ENCODE peak calls at places on chromosomes 12 and 14, in nine cellular contexts. A is esophagus squamous epithelium; H is cardiac muscle cell; J is left ventricle myocardium inferior; F is heart right ventricle; M is CD8-positive, alpha-beta T cell; O is adipocyte; B is endothelial cell of umbilical vein; E is A549. W is an unnamed sample.

GRCh38 chr14:22520235-22520634 is 68.8 kb downstream of the DAD1 start:
- DNase-seq in A (no peak), O (peak; percentile 9), F (no peak), B (peak; percentile 70), H (peak; percentile 91), M (no peak), J (no peak), E (no peak), W (peak; percentile 74)

GRCh38 chr14:104851896-104852663 is 13.0 kb upstream of the CEP170B start:
- DNase-seq in F (no peak), J (no peak), O (no peak), B (no peak), M (no peak), A (no peak), H (peak; percentile 8), E (no peak), W (no peak)

GRCh38 chr12:22215467-22216253 is 118.8 kb downstream of the ST8SIA1 start:
- DNase-seq in F (no peak), E (no peak), O (peak; percentile 61), B (no peak), M (no peak), H (peak; percentile 52), A (no peak), J (no peak), W (no peak)

GRCh38 chr14:100305446-100306255 is 593 bp downstream of the SLC25A29 start:
- DNase-seq in J (peak; percentile 33), B (peak; percentile 34), E (peak; percentile 24), F (peak; percentile 21), M (peak; percentile 69), H (no peak), A (no peak), O (peak; percentile 60), W (peak; percentile 45)

GRCh38 chr12:8065991-8066594 is at the start of gene C3AR1:
- DNase-seq in F (no peak), J (no peak), B (peak; percentile 83), O (peak; percentile 61), M (peak; percentile 57), A (no peak), H (peak; percentile 73), E (no peak), W (no peak)

GRCh38 chr12:112924986-112925385 is 13.3 kb upstream of the OAS3 start:
- DNase-seq in E (no peak), B (no peak), J (no peak), F (no peak), H (no peak), M (no peak), A (no peak), O (no peak), W (no peak)

GRCh38 chr14:34833545-34834523 is 41.3 kb downstream of the BAZ1A start:
- DNase-seq in F (no peak), B (no peak), A (no peak), J (no peak), O (peak; percentile 34), H (peak; percentile 38), M (no peak), E (no peak), W (no peak)

GRCh38 chr12:6039894-6040601 is 84.4 kb downstream of the VWF start:
- DNase-seq in E (peak; percentile 72), F (peak; percentile 67), A (no peak), J (no peak), H (peak; percentile 82), O (peak; percentile 89), M (peak; percentile 45), B (peak; percentile 69), W (peak; percentile 48)

GRCh38 chr12:62290804-62291203 is 30.6 kb downstream of the USP15 start:
- DNase-seq in B (no peak), F (no peak), E (no peak), M (no peak), J (no peak), A (no peak), O (no peak), H (no peak), W (no peak)

GRCh38 chr12:69239922-69240624 is 704 bp downstream of the CPSF6 start:
- DNase-seq in B (peak; percentile 50), E (peak; percentile 8), M (peak; percentile 50), J (peak; percentile 43), F (peak; percentile 30), A (no peak), O (peak; percentile 70), H (peak; percentile 47), W (peak; percentile 33)

GRCh38 chr12:96196781-96197180 is 2.6 kb downstream of the ELK3 start:
- DNase-seq in E (no peak), M (no peak), O (peak; percentile 41), H (no peak), F (no peak), J (no peak), A (no peak), B (peak; percentile 59), W (no peak)

GRCh38 chr12:106296179-106296877 is 6.2 kb upstream of the TCP11L2 start:
- DNase-seq in J (no peak), M (no peak), F (no peak), B (no peak), E (peak; percentile 39), H (peak; percentile 29), A (no peak), O (peak; percentile 56), W (no peak)

GRCh38 chr14:89673499-89674225 is 256.6 kb upstream of the FOXN3 start:
- DNase-seq in O (peak; percentile 78), H (peak; percentile 34), F (no peak), J (no peak), B (no peak), M (no peak), A (no peak), E (no peak), W (no peak)

GRCh38 chr12:82019533-82019932 is 260.4 kb upstream of the PPFIA2 start:
- DNase-seq in H (peak; percentile 26), J (no peak), M (no peak), E (no peak), B (no peak), O (peak; percentile 18), F (no peak), A (no peak), W (no peak)

GRCh38 chr14:69088523-69089445 is 64.1 kb downstream of the DCAF5 start:
- DNase-seq in F (no peak), O (peak; percentile 94), E (no peak), M (no peak), J (no peak), H (peak; percentile 50), A (no peak), B (no peak), W (no peak)

GRCh38 chr14:75885829-75886228 is 96.0 kb downstream of the TGFB3 start:
- DNase-seq in A (no peak), E (no peak), F (no peak), B (no peak), O (peak; percentile 52), M (no peak), J (no peak), H (peak; percentile 64), W (no peak)

GRCh38 chr14:20456971-20457370 is 1.9 kb downstream of the APEX1 start:
- DNase-seq in F (no peak), O (no peak), H (no peak), M (no peak), J (no peak), E (no peak), B (no peak), A (no peak), W (no peak)
- H3K4me1 ChIP-seq in F (peaks cover 59% of the 10 kb centered on the region), O (peaks cover 48% of the 10 kb centered on the region), H (peaks cover 14% of the 10 kb centered on the region), M (peaks cover 45% of the 10 kb centered on the region), J (peaks cover 77% of the 10 kb centered on the region), E (peaks cover 32% of the 10 kb centered on the region), B (peaks cover 27% of the 10 kb centered on the region), A (peaks cover 33% of the 10 kb centered on the region), W (peaks cover 7% of the 10 kb centered on the region)

GRCh38 chr12:124379938-124380754 is 85.3 kb downstream of the RFLNA start:
- DNase-seq in E (peak; percentile 73), F (peak; percentile 78), O (peak; percentile 86), B (peak; percentile 93), H (peak; percentile 90), A (no peak), J (peak; percentile 66), M (no peak), W (peak; percentile 83)

GRCh38 chr12:124379379-124379937 is 84.6 kb downstream of the RFLNA start:
- DNase-seq in H (no peak), O (peak; percentile 66), M (no peak), J (no peak), E (no peak), A (no peak), B (no peak), F (no peak), W (peak; percentile 22)

GRCh38 chr12:124380793-124381453 is 86.0 kb downstream of the RFLNA start:
- DNase-seq in E (no peak), H (no peak), M (no peak), B (peak; percentile 25), A (no peak), F (no peak), J (no peak), O (no peak), W (no peak)

GRCh38 chr12:124383028-124383427 is 88.1 kb downstream of the RFLNA start:
- DNase-seq in F (no peak), B (no peak), J (no peak), H (no peak), A (no peak), M (no peak), E (no peak), O (no peak), W (no peak)

DNA sequence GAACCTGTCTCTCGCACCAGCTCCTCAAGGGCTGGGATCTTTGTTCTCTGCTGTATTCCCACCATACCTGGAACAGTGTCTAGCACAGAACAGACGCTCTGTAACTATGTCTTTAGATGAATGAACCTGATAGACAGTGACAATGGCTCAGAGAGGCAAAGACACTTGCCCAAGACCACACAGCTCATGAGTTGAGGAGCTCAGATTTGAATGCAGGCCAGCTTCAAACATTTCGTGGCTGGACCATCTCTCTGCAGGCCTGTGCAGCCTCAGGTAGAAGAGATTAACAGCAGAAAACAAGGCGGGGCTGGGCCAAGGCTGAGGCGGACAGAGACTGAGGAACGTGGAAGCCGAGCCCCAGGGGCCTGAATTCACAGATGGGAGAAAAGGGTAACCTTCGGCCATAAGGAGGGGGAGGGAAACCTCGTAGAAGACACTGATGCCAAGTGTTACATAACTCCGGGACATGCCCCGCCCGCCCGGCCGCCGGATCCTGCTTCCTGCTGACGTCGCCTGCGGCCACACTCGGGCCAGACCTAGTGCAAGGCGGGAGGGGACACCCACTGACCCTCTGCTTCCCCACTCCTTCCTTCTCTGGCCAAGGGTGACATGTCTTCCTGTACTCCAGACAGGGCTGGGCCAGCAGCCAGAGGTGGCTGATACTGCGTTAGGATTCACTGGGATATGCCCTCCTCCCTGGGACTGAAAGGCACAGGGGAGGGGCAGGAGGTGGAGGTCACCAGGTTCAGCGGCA is 86.7 kb downstream of the RFLNA start:
- DNase-seq in B (peak; percentile 85), J (peak; percentile 96), H (peak; percentile 90), E (peak; percentile 71), O (peak; percentile 34), F (peak; percentile 95), M (no peak), A (no peak), W (peak; percentile 91)
- H3K4me1 ChIP-seq in B (peaks cover 74% of the 10 kb centered on the region), J (peaks cover 88% of the 10 kb centered on the region), H (no peaks in the 10 kb centered on the region), E (peaks cover 97% of the 10 kb centered on the region), O (peaks cover 45% of the 10 kb centered on the region), F (peaks cover 81% of the 10 kb centered on the region), M (no peaks in the 10 kb centered on the region), A (peaks cover 42% of the 10 kb centered on the region), W (peaks cover 44% of the 10 kb centered on the region)

GRCh38 chr14:95062220-95062619 is 95.1 kb downstream of the DICER1 start:
- DNase-seq in M (no peak), H (no peak), E (no peak), F (no peak), B (no peak), A (no peak), J (no peak), O (no peak), W (no peak)
- H3K4me1 ChIP-seq in M (no peaks in the 10 kb centered on the region), H (no peaks in the 10 kb centered on the region), E (no peaks in the 10 kb centered on the region), F (no peaks in the 10 kb centered on the region), B (no peaks in the 10 kb centered on the region), A (no peaks in the 10 kb centered on the region), J (no peaks in the 10 kb centered on the region), O (no peaks in the 10 kb centered on the region), W (no peaks in the 10 kb centered on the region)

GRCh38 chr12:26327975-26328635 is 132.7 kb downstream of the SSPN start:
- DNase-seq in F (no peak), E (no peak), H (no peak), O (no peak), M (no peak), A (no peak), J (no peak), B (no peak), W (no peak)
- H3K4me1 ChIP-seq in F (no peaks in the 10 kb centered on the region), E (no peaks in the 10 kb centered on the region), H (no peaks in the 10 kb centered on the region), O (no peaks in the 10 kb centered on the region), M (no peaks in the 10 kb centered on the region), A (no peaks in the 10 kb centered on the region), J (no peaks in the 10 kb centered on the region), B (no peaks in the 10 kb centered on the region), W (no peaks in the 10 kb centered on the region)

W was measured in uterus.